ENCODE peak calls at places on chromosomes 4 and X, in seven cellular contexts. Z, Y, J, O, W, F and D are unnamed samples.
A peak's percentile ranks its signal among the peaks of the same experiment; 100 is the strongest.

GRCh38 chr4:143185253-143186107 is 763 bp downstream of the USP38 start:
- DNase-seq in Z (peak; percentile 24), Y (no peak), J (peak; percentile 42), O (peak; percentile 52), W (peak; percentile 13), F (peak; percentile 65), D (no peak)

GRCh38 chr4:141339966-141340365 is 119.3 kb downstream of the ZNF330 start:
- DNase-seq in Z (no peak), Y (no peak), J (peak; percentile 44), O (no peak), W (no peak), F (no peak), D (no peak)

GRCh38 chrX:283115-283845 is 2.1 kb downstream of the PLCXD1 start:
- DNase-seq in Z (peak; percentile 94), Y (no peak), J (peak; percentile 76), O (peak; percentile 89), W (peak; percentile 92), F (peak; percentile 98), D (peak; percentile 88)

GRCh38 chr4:51843309-51844156 is 580 bp downstream of the DCUN1D4 start:
- DNase-seq in Z (peak; percentile 83), Y (peak; percentile 51), J (peak; percentile 57), O (peak; percentile 64), W (peak; percentile 73), F (peak; percentile 61), D (peak; percentile 65)

GRCh38 chr4:92101609-92102231 is 202.0 kb upstream of the GRID2 start:
- DNase-seq in Z (no peak), Y (no peak), J (peak; percentile 79), O (no peak), W (no peak), F (no peak), D (no peak)

GRCh38 chrX:42714981-42715688 is 62.8 kb downstream of the PPP1R2C start:
- DNase-seq in Z (peak; percentile 30), Y (no peak), J (peak; percentile 40), O (peak; percentile 52), W (no peak), F (peak; percentile 70), D (peak; percentile 74)

GRCh38 chr4:101205878-101206277 is 141.4 kb downstream of the PPP3CA start:
- DNase-seq in Z (no peak), Y (no peak), J (peak; percentile 41), O (no peak), W (no peak), F (peak; percentile 28), D (no peak)

GRCh38 chr4:24551492-24552330 is 32.6 kb downstream of the DHX15 start:
- DNase-seq in Z (no peak), Y (no peak), J (no peak), O (no peak), W (no peak), F (no peak), D (no peak)

GRCh38 chr4:129093173-129093974 is at the start of gene SCLT1:
- DNase-seq in Z (peak; percentile 98), Y (peak; percentile 83), J (peak; percentile 98), O (peak; percentile 97), W (peak; percentile 99), F (peak; percentile 99), D (peak; percentile 97)

DNA sequence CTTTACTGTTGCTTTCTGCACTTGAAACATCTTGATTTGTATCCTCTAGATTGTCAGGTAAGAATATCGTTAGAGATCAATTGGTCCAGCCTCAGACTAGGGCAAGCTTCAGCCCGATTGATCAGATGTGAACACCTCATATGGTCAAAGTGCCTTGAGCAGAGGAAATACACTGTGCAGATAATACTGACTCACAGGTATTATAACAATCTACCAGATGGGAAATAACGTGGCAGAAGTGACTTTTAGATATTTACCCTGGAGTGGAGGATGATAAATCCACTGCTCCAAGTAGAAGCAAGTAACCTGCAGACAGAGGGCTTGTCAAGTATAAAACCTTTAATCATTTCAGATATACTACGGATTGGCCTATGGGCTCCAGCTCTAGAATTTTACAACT is 17.9 kb downstream of the VEGFC start:
- DNase-seq in Z (no peak), Y (no peak), J (peak; percentile 48), O (no peak), W (no peak), F (no peak), D (no peak)
- H3K4me1 ChIP-seq in Z (no peaks in the 10 kb centered on the region), Y (peaks cover 21% of the 10 kb centered on the region), J (peaks cover 67% of the 10 kb centered on the region), O (no peaks in the 10 kb centered on the region), W (peaks cover 7% of the 10 kb centered on the region), F (no peaks in the 10 kb centered on the region), D (no peaks in the 10 kb centered on the region)

GRCh38 chr4:103100691-103101090 is 1.1 kb upstream of the BDH2 start:
- DNase-seq in Z (no peak), Y (no peak), J (no peak), O (no peak), W (no peak), F (no peak), D (no peak)

GRCh38 chr4:103098746-103099421 is 750 bp downstream of the BDH2 start:
- DNase-seq in Z (no peak), Y (no peak), J (no peak), O (no peak), W (no peak), F (peak; percentile 4), D (no peak)

GRCh38 chr4:103097112-103097511 is 2.5 kb downstream of the BDH2 start:
- DNase-seq in Z (no peak), Y (no peak), J (no peak), O (no peak), W (no peak), F (no peak), D (no peak)

GRCh38 chr4:103098331-103098730 is 1.3 kb downstream of the BDH2 start:
- DNase-seq in Z (no peak), Y (no peak), J (no peak), O (no peak), W (no peak), F (no peak), D (no peak)

DNA sequence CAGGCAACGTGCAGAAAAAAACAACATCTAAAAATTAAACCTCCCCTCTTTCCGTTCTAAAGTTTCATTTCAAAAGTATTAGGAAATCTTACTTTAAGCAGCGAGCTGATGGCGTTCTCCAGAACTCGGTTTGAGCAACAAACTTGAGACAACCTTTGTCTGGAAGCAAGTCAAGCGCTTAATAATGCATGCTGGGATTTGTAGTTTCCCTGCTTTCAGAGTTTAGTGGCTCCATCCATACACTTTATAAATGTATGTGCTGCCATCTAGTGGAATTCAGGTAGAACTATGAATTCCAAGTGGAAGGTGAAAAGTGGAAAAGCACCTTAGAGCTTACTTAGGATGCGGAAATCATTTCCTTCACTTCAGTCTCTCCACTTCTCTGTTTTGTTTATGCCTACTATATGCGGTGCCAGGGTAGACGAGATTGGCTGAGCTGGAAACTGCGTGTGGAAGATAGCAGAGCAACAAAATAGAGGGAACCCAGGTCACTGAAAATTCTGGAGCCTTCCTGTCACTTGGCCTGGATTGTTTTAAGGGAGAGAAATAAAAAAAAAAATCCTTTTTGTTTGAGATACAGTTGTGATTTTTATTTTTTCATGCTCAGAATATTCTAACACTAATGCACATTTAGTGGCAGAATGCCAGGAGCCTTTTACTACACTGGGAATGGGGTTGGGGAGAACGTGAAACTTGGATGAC is at the start of gene BDH2:
- DNase-seq in Z (peak; percentile 64), Y (no peak), J (peak; percentile 89), O (no peak), W (peak; percentile 79), F (peak; percentile 98), D (peak; percentile 57)
- H3K27ac ChIP-seq in Z (peak within 1 kb of the TSS; percentile 75), Y (peak within 1 kb of the TSS; percentile 81), J (no peak within 1 kb of the TSS), O (peak within 1 kb of the TSS; percentile 74), W (no peak within 1 kb of the TSS), F (no peak within 1 kb of the TSS), D (peak within 1 kb of the TSS; percentile 51)

DNA sequence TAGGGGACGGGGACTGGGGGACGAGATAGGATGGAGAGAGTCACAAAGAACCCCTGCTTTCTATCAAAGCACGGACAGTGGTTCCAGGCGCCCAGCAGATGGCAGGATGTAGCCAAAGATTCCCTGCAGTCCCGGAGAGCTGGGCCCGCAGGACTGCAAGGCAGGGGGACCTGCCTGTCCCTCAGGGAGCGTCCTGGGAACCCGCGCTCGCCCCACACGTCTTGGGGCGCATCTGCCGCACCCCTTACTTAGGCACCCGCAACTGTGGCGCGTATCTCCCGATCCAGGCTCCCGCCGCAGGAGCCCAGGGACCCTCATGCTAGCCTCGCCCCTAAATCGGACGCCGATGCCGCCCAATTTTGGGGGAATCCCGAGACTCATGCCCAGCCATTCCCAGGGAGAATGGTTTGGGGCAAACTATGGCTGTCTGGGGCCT is 742 bp upstream of the STK32B start:
- DNase-seq in Z (peak; percentile 68), Y (no peak), J (peak; percentile 75), O (peak; percentile 77), W (peak; percentile 66), F (peak; percentile 91), D (peak; percentile 68)
- TF ChIP-seq CTCF in Z (peak; percentile 58), Y (peak; percentile 64), J (peak; percentile 72), O (peak; percentile 61), W (peak; percentile 79), F (peak; percentile 91), D (peak; percentile 54)

GRCh38 chr4:186699881-186700397 is 23.7 kb downstream of the FAT1 start:
- DNase-seq in Z (peak; percentile 70), Y (no peak), J (no peak), O (no peak), W (no peak), F (no peak), D (no peak)

GRCh38 chr4:186698525-186698924 is 25.1 kb downstream of the FAT1 start:
- DNase-seq in Z (no peak), Y (no peak), J (no peak), O (no peak), W (no peak), F (no peak), D (no peak)

GRCh38 chr4:186699298-186699697 is 24.4 kb downstream of the FAT1 start:
- DNase-seq in Z (no peak), Y (no peak), J (peak; percentile 37), O (no peak), W (no peak), F (no peak), D (no peak)

GRCh38 chr4:186695392-186695791 is 28.3 kb downstream of the FAT1 start:
- DNase-seq in Z (no peak), Y (no peak), J (no peak), O (no peak), W (no peak), F (no peak), D (no peak)

GRCh38 chr4:186698028-186698427 is 25.6 kb downstream of the FAT1 start:
- DNase-seq in Z (no peak), Y (no peak), J (no peak), O (no peak), W (no peak), F (no peak), D (no peak)
- H3K4me1 ChIP-seq in Z (peaks cover 50% of the 10 kb centered on the region), Y (peaks cover 45% of the 10 kb centered on the region), J (peaks cover 24% of the 10 kb centered on the region), O (peaks cover 14% of the 10 kb centered on the region), W (peaks cover 65% of the 10 kb centered on the region), F (peaks cover 41% of the 10 kb centered on the region), D (peaks cover 5% of the 10 kb centered on the region)

GRCh38 chrX:136586386-136586785 is 54.4 kb downstream of the VGLL1 start:
- DNase-seq in Z (no peak), Y (no peak), J (peak; percentile 67), O (no peak), W (no peak), F (no peak), D (no peak)
- H3K27ac ChIP-seq in Z (no peak overlapping the region), Y (no peak overlapping the region), J (peak overlapping the region; percentile 65), O (peak overlapping the region; percentile 38), W (no peak overlapping the region), F (no peak overlapping the region), D (no peak overlapping the region)